ENCODE peak calls at places on chromosomes 2 and 18, in eight cellular contexts. Z is endodermal cell, M is IMR-90, C is amygdala, D is cardiac fibroblast, G is HuH-7, B is foreskin fibroblast, A is fibroblast of pulmonary artery. N is an unnamed sample.
A peak's percentile ranks its signal among the peaks of the same experiment; 100 is the strongest.

GRCh38 chr18:26419746-26420145 is 128.6 kb downstream of the KCTD1 start:
- DNase-seq in C (peak; percentile 11), D (peak; percentile 24), Z (no peak), M (no peak), A (no peak), G (no peak), B (peak; percentile 69), N (no peak)

GRCh38 chr2:460861-461260 is 173.0 kb upstream of the ALKAL2 start:
- DNase-seq in C (no peak), Z (no peak), G (no peak), B (no peak), D (no peak), M (no peak), A (no peak), N (no peak)

GRCh38 chr18:35045121-35045520 is 3.9 kb downstream of the MAPRE2 start:
- DNase-seq in A (peak; percentile 47), Z (no peak), B (peak; percentile 62), M (peak; percentile 63), G (no peak), C (no peak), D (no peak), N (no peak)

GRCh38 chr2:2826621-2827020 is 495.5 kb upstream of the MYT1L start:
- DNase-seq in M (no peak), B (no peak), G (no peak), C (no peak), Z (peak; percentile 33), D (no peak), A (no peak), N (no peak)

GRCh38 chr2:157460897-157461296 is 17.0 kb upstream of the CYTIP start:
- DNase-seq in Z (no peak), C (no peak), M (no peak), B (no peak), A (no peak), D (peak; percentile 18), G (no peak), N (no peak)

GRCh38 chr2:74010087-74010541 is 25.4 kb downstream of the TET3 start:
- DNase-seq in G (no peak), M (no peak), C (no peak), B (peak; percentile 24), D (peak; percentile 48), A (peak; percentile 41), Z (no peak), N (no peak)

GRCh38 chr2:152890746-152891145 is 172.3 kb downstream of the ARL6IP6 start:
- DNase-seq in A (no peak), M (no peak), C (peak; percentile 1), D (no peak), G (no peak), B (no peak), Z (no peak), N (no peak)

GRCh38 chr2:30915485-30915884 is 108.2 kb upstream of the CAPN13 start:
- DNase-seq in A (no peak), G (peak; percentile 25), M (peak; percentile 0), B (peak; percentile 13), Z (peak; percentile 92), C (no peak), D (no peak), N (no peak)

GRCh38 chr2:10963155-10963554 is 51.4 kb downstream of the KCNF1 start:
- DNase-seq in C (peak; percentile 36), Z (no peak), G (no peak), D (no peak), M (peak; percentile 75), A (no peak), B (peak; percentile 38), N (peak; percentile 51)

GRCh38 chr2:168243061-168243460 is 4.3 kb downstream of the STK39 start:
- DNase-seq in A (no peak), C (no peak), D (no peak), Z (no peak), B (no peak), M (no peak), G (no peak), N (no peak)

GRCh38 chr2:182649316-182649715 is 66.7 kb upstream of the DNAJC10 start:
- DNase-seq in G (peak; percentile 36), M (peak; percentile 46), Z (peak; percentile 81), B (peak; percentile 46), C (peak; percentile 2), A (peak; percentile 71), D (peak; percentile 79), N (peak; percentile 37)

GRCh38 chr2:215015421-215015820 is 123.0 kb downstream of the ABCA12 start:
- DNase-seq in Z (no peak), C (no peak), G (no peak), B (no peak), D (no peak), M (no peak), A (no peak), N (no peak)

GRCh38 chr2:123521868-123522267 is 503.2 kb upstream of the CNTNAP5 start:
- DNase-seq in D (peak; percentile 48), B (no peak), Z (no peak), M (no peak), G (no peak), A (no peak), C (no peak), N (no peak)

GRCh38 chr2:159614534-159615186 is 1.7 kb downstream of the BAZ2B start:
- DNase-seq in B (no peak), G (no peak), A (no peak), M (peak; percentile 67), C (no peak), D (no peak), Z (no peak), N (peak; percentile 67)

GRCh38 chr2:50492452-50492851 is 539.5 kb downstream of the NRXN1 start:
- DNase-seq in A (peak; percentile 73), D (peak; percentile 74), M (peak; percentile 65), G (peak; percentile 17), B (peak; percentile 56), C (no peak), Z (peak; percentile 59), N (peak; percentile 70)

GRCh38 chr2:176100547-176101140 is 1.0 kb downstream of the HOXD12 start:
- DNase-seq in G (no peak), C (no peak), M (no peak), B (no peak), Z (peak; percentile 55), A (no peak), D (no peak), N (no peak)

GRCh38 chr2:27714851-27715291 is 51.2 kb downstream of the SLC4A1AP start:
- DNase-seq in G (no peak), B (no peak), C (no peak), D (no peak), M (no peak), Z (peak; percentile 64), A (no peak), N (no peak)

GRCh38 chr2:218396688-218397501 is 2.8 kb upstream of the CTDSP1 start:
- DNase-seq in A (peak; percentile 56), G (no peak), B (peak; percentile 81), C (peak; percentile 63), D (peak; percentile 67), M (peak; percentile 67), Z (peak; percentile 81), N (peak; percentile 57)

GRCh38 chr2:75556679-75557366 is 3.9 kb downstream of the EVA1A start:
- DNase-seq in G (no peak), M (peak; percentile 37), Z (peak; percentile 29), B (no peak), C (no peak), A (no peak), D (no peak), N (no peak)

GRCh38 chr2:165193178-165193777 is 10.6 kb downstream of the SCN3A start:
- DNase-seq in M (no peak), Z (no peak), B (no peak), A (no peak), D (no peak), G (no peak), C (no peak), N (no peak)

GRCh38 chr2:38498039-38498438 is 104.7 kb downstream of the HNRNPLL start:
- DNase-seq in D (no peak), B (no peak), M (no peak), A (no peak), Z (no peak), G (no peak), C (no peak), N (no peak)

GRCh38 chr2:47198985-47199451 is 43.9 kb upstream of the STPG4 start:
- DNase-seq in B (peak; percentile 97), Z (no peak), C (no peak), G (no peak), D (peak; percentile 87), M (peak; percentile 100), A (peak; percentile 87), N (no peak)

GRCh38 chr18:8825273-8825672 is 119.9 kb downstream of the MTCL1 start:
- DNase-seq in B (no peak), G (no peak), Z (no peak), M (no peak), D (no peak), A (no peak), C (no peak), N (no peak)

GRCh38 chr18:4987452-4988405 is 209.3 kb downstream of the AKAIN1 start:
- DNase-seq in M (no peak), A (no peak), D (no peak), C (no peak), G (no peak), Z (peak; percentile 73), B (no peak), N (no peak)

GRCh38 chr2:33522571-33522970 is 46.1 kb downstream of the RASGRP3 start:
- DNase-seq in Z (no peak), G (no peak), D (no peak), C (no peak), B (no peak), M (peak; percentile 42), A (no peak), N (no peak)

GRCh38 chr18:78507217-78507616 is 472.4 kb upstream of the SALL3 start:
- DNase-seq in B (no peak), A (no peak), C (no peak), M (no peak), Z (no peak), D (no peak), G (no peak), N (no peak)

GRCh38 chr2:120887844-120888243 is 152.2 kb downstream of the GLI2 start:
- DNase-seq in A (no peak), M (no peak), B (no peak), D (no peak), G (no peak), Z (no peak), C (no peak), N (no peak)

GRCh38 chr18:55651236-55651635 is 63.2 kb upstream of the TCF4 start:
- DNase-seq in Z (no peak), A (no peak), D (no peak), M (no peak), G (no peak), B (no peak), C (no peak), N (no peak)

GRCh38 chr2:53969285-53970094 is 1.3 kb downstream of the PSME4 start:
- DNase-seq in G (peak; percentile 73), C (no peak), A (peak; percentile 69), B (peak; percentile 76), D (peak; percentile 49), M (peak; percentile 80), Z (no peak), N (peak; percentile 84)

GRCh38 chr18:36772339-36772738 is 56.5 kb downstream of the TPGS2 start:
- DNase-seq in B (peak; percentile 79), Z (no peak), D (no peak), C (no peak), M (peak; percentile 48), A (no peak), G (no peak), N (no peak)

GRCh38 chr2:213991454-213992108 is 419.3 kb upstream of the VWC2L start:
- DNase-seq in M (peak; percentile 30), Z (no peak), D (no peak), B (peak; percentile 26), A (no peak), G (no peak), C (no peak), N (no peak)

GRCh38 chr2:240428245-240428644 is 7.2 kb upstream of the GPC1 start:
- DNase-seq in Z (no peak), D (no peak), M (no peak), C (no peak), A (no peak), G (no peak), B (no peak), N (no peak)

GRCh38 chr18:7174359-7175107 is 56.4 kb upstream of the LRRC30 start:
- DNase-seq in C (peak; percentile 4), B (peak; percentile 45), D (peak; percentile 30), G (no peak), A (peak; percentile 48), M (no peak), Z (peak; percentile 90), N (no peak)

GRCh38 chr2:173970421-173971042 is 5.4 kb upstream of the SP3 start:
- DNase-seq in D (no peak), M (no peak), Z (no peak), B (no peak), A (no peak), C (no peak), G (no peak), N (no peak)